ENCODE peak calls at places on chromosomes 1 and 21, in four cellular contexts. F is mesenteric fat pad; X is choroid plexus epithelial cell; K is stimulated activated CD4-positive, alpha-beta T cell treated with anti-CD3 and anti-CD28 coated beads, Interleukin-12 subunit alpha, Interleukin-12 subunit beta, amount 100 ng/mL, for 48 hours. S is an unnamed sample.

GRCh38 chr1:212556822-212557549 is 51.6 kb upstream of the ATF3 start:
- DNase-seq in K (no peak), F (no peak), X (no peak), S (no peak)

GRCh38 chr1:1059494-1060280 is 14.4 kb downstream of the RNF223 start:
- DNase-seq in X (peak), K (peak), F (peak), S (no peak)

GRCh38 chr1:157189986-157190982 is 52.1 kb upstream of the ETV3 start:
- DNase-seq in F (no peak), X (no peak), K (no peak), S (no peak)

GRCh38 chr1:107622975-107623374 is 342.0 kb downstream of the VAV3 start:
- DNase-seq in F (no peak), K (no peak), X (no peak), S (no peak)

GRCh38 chr21:17463441-17463840 is 49.4 kb upstream of the CXADR start:
- DNase-seq in X (peak), K (no peak), F (no peak), S (no peak)

GRCh38 chr21:42439284-42440186 is 35.8 kb downstream of the UBASH3A start:
- DNase-seq in K (no peak), X (no peak), F (peak), S (no peak)

GRCh38 chr21:19463966-19464365 is 1060.4 kb upstream of the TMPRSS15 start:
- DNase-seq in K (no peak), F (no peak), X (peak), S (no peak)

GRCh38 chr1:212182585-212182984 is 102.6 kb upstream of the PPP2R5A start:
- DNase-seq in K (no peak), X (no peak), F (no peak), S (no peak)

GRCh38 chr1:247487057-247487456 is 29.2 kb upstream of the OR2B11 start:
- DNase-seq in F (no peak), K (no peak), X (peak), S (peak)

GRCh38 chr21:33302796-33303195 is 22.0 kb upstream of the IFNAR1 start:
- DNase-seq in F (peak), X (no peak), K (no peak), S (no peak)

GRCh38 chr1:80457409-80457808 is 1343.3 kb upstream of the ADGRL2 start:
- DNase-seq in F (no peak), K (no peak), X (no peak), S (no peak)

GRCh38 chr1:24929876-24930702 is at the start of gene RUNX3:
- DNase-seq in F (no peak), X (no peak), K (peak), S (no peak)

GRCh38 chr1:117216718-117217117 is 6.0 kb upstream of the VTCN1 start:
- DNase-seq in X (no peak), K (no peak), F (no peak), S (no peak)

GRCh38 chr1:51168266-51168845 is 66.3 kb downstream of the C1orf185 start:
- DNase-seq in K (no peak), X (peak), F (no peak), S (no peak)

GRCh38 chr1:88088481-88088880 is 595.6 kb upstream of the PKN2 start:
- DNase-seq in X (no peak), K (no peak), F (no peak), S (no peak)

GRCh38 chr1:9629445-9630201 is 21.9 kb upstream of the PIK3CD start:
- DNase-seq in K (peak), F (no peak), X (peak), S (no peak)

GRCh38 chr21:31180256-31181088 is 142.2 kb upstream of the KRTAP19-8 start:
- DNase-seq in X (peak), F (no peak), K (no peak), S (peak)

GRCh38 chr1:224859651-224860050 is 69.8 kb upstream of the DNAH14 start:
- DNase-seq in X (no peak), K (no peak), F (no peak), S (no peak)

GRCh38 chr21:27480841-27481261 is 514.0 kb upstream of the ADAMTS5 start:
- DNase-seq in X (peak), K (no peak), F (no peak), S (peak)

GRCh38 chr21:45388611-45389296 is 16.2 kb upstream of the COL18A1 start:
- DNase-seq in X (no peak), F (peak), K (no peak), S (no peak)

GRCh38 chr21:21175798-21176334 is 177.7 kb downstream of the NCAM2 start:
- DNase-seq in X (no peak), K (no peak), F (no peak), S (no peak)

GRCh38 chr1:26913754-26914619 is at the start of gene NR0B2:
- DNase-seq in F (no peak), X (no peak), K (no peak), S (no peak)

GRCh38 chr1:92485374-92486250 is 1.1 kb downstream of the GFI1 start:
- DNase-seq in K (peak), F (no peak), X (peak), S (no peak)

GRCh38 chr21:29704719-29705118 is 235.1 kb downstream of the GRIK1 start:
- DNase-seq in X (peak), F (no peak), K (no peak), S (no peak)

GRCh38 chr1:4115191-4115900 is 215.3 kb upstream of the C1orf174 start:
- DNase-seq in K (no peak), X (no peak), F (peak), S (no peak)